ENCODE peak calls at places on chromosome 19, in ten cellular contexts. D, F, A, P, J, G, L, B, I and Z are unnamed samples.
A peak's percentile ranks its signal among the peaks of the same experiment; 100 is the strongest.

GRCh38 chr19:45160870-45161714 is at the start of gene NKPD1:
- DNase-seq in D (no peak), F (peak; percentile 62), A (peak; percentile 81), P (peak; percentile 80), J (no peak), G (no peak), L (no peak), B (no peak), I (no peak), Z (no peak)

GRCh38 chr19:54548806-54549205 is 24.8 kb upstream of the LILRA2 start:
- DNase-seq in D (no peak), F (no peak), A (no peak), P (no peak), J (no peak), G (no peak), L (no peak), B (no peak), I (no peak), Z (no peak)

GRCh38 chr19:53424968-53425597 is 6.7 kb upstream of the ZNF761 start:
- DNase-seq in D (no peak), F (peak; percentile 94), A (peak; percentile 76), P (peak; percentile 68), J (peak; percentile 88), G (peak; percentile 63), L (no peak), B (peak; percentile 62), I (peak; percentile 86), Z (peak; percentile 36)

GRCh38 chr19:6654347-6655310 is 15.3 kb downstream of the TNFSF14 start:
- DNase-seq in D (no peak), F (no peak), A (no peak), P (peak; percentile 47), J (no peak), G (no peak), L (no peak), B (peak; percentile 36), I (no peak), Z (no peak)

GRCh38 chr19:2261438-2262172 is 5.4 kb upstream of the JSRP1 start:
- DNase-seq in D (no peak), F (peak; percentile 66), A (no peak), P (peak; percentile 74), J (no peak), G (no peak), L (peak; percentile 37), B (peak; percentile 71), I (peak; percentile 48), Z (no peak)

GRCh38 chr19:16588824-16589577 is 16.8 kb upstream of the SLC35E1 start:
- DNase-seq in D (no peak), F (no peak), A (no peak), P (no peak), J (peak; percentile 65), G (no peak), L (no peak), B (no peak), I (no peak), Z (no peak)

GRCh38 chr19:11137542-11138384 is 17.8 kb downstream of the SPC24 start:
- DNase-seq in D (peak; percentile 55), F (peak; percentile 93), A (peak; percentile 88), P (peak; percentile 73), J (peak; percentile 84), G (peak; percentile 91), L (no peak), B (peak; percentile 57), I (peak; percentile 97), Z (no peak)

GRCh38 chr19:30570194-30570593 is 198.0 kb downstream of the ZNF536 start:
- DNase-seq in D (no peak), F (no peak), A (no peak), P (no peak), J (no peak), G (no peak), L (no peak), B (no peak), I (no peak), Z (no peak)

GRCh38 chr19:40416918-40417713 is 3.9 kb upstream of the PRX start:
- DNase-seq in D (no peak), F (no peak), A (peak; percentile 32), P (peak; percentile 51), J (peak; percentile 53), G (peak; percentile 33), L (no peak), B (peak; percentile 39), I (no peak), Z (no peak)

GRCh38 chr19:29812080-29812880 is 489 bp downstream of the CCNE1 start:
- DNase-seq in D (no peak), F (peak; percentile 35), A (peak; percentile 21), P (peak; percentile 57), J (no peak), G (no peak), L (no peak), B (peak; percentile 20), I (peak; percentile 53), Z (no peak)

GRCh38 chr19:19900574-19901444 is at the start of gene ZNF93:
- DNase-seq in D (no peak), F (peak; percentile 99), A (peak; percentile 95), P (peak; percentile 93), J (peak; percentile 98), G (peak; percentile 95), L (no peak), B (peak; percentile 98), I (peak; percentile 98), Z (peak; percentile 89)

GRCh38 chr19:41584931-41585330 is 9.0 kb downstream of the CEACAM21 start:
- DNase-seq in D (no peak), F (no peak), A (no peak), P (no peak), J (no peak), G (no peak), L (no peak), B (no peak), I (no peak), Z (no peak)

GRCh38 chr19:45969676-45970075 is 4.0 kb downstream of the NOVA2 start:
- DNase-seq in D (no peak), F (no peak), A (no peak), P (no peak), J (no peak), G (no peak), L (no peak), B (no peak), I (no peak), Z (no peak)

GRCh38 chr19:16085115-16085514 is 8.8 kb downstream of the TPM4 start:
- DNase-seq in D (no peak), F (no peak), A (no peak), P (no peak), J (no peak), G (peak; percentile 54), L (no peak), B (no peak), I (no peak), Z (no peak)

DNA sequence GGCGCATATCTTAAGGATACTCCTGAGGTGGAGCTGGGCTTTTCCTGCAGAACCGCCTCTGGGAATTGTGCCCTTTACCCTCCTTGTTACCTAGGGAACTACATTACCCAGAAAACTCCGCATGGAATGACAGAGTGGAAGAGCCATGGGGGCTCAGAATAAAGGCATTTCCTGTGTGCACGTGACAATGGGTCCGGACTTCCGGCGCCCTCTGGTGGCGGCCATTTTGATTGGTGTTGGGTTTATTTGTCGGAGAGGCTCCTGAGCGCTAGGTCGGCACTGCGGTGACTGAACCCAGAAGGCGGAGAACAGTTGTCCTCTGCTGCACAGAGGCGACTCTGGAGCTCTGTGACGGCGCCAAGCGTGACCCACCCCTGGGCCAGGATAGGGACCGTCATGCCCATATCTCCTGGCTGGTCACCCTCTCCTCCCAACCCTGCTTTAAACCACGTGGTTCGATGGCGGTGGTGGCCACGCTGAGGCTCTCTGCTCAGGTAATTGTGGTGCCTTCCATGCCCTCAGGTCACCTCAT is at the start of gene ZNF587B:
- DNase-seq in D (no peak), F (peak; percentile 99), A (peak; percentile 58), P (peak; percentile 78), J (peak; percentile 83), G (no peak), L (peak; percentile 36), B (peak; percentile 19), I (peak; percentile 95), Z (no peak)
- H3K4me3 ChIP-seq in D (no peak within 1 kb of the TSS), F (peak within 1 kb of the TSS; percentile 68), A (no peak within 1 kb of the TSS), P (no peak within 1 kb of the TSS), J (peak within 1 kb of the TSS; percentile 27), G (peak within 1 kb of the TSS; percentile 40), L (peak within 1 kb of the TSS; percentile 10), B (no peak within 1 kb of the TSS), I (peak within 1 kb of the TSS; percentile 87), Z (no peak within 1 kb of the TSS)

DNA sequence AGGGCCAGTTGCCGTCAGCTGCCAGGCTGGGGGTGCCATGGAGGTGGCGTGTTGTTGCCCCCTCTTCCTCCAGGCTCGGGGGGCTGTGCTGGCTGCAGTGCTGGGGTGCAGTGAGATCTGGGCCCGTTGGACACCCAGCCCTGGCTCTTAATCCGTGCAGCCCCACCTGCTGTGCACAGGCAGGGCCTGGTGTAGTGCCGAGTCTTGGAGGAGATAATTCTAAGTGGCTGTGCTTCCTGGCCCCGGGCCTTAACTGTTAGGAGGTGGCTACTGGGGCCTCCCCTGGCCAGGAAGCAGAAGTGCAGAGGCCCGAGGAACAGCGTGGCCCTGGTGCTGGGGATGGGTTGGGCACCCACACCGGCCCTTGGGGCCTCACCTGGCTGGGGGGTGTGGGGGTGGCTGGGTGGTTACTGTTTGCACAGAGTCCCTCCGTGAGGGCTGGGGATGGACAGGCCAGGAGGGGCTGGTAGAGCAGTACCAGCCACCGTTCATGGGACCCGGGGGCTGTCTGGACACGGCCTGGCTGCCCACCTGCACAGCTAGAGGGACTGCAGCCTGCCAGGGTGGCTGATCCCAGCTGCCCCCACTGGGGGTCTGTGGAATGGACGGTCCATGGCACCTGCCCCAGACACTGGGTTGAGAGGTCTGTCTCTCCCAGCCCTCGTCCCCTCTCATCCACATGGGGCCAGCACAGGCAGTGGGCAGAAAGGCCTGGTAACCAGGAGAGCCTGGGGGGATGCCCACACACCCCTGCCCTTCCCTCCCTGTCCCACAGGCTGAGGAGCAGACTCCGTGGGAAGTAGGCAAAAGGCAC is 3.3 kb downstream of the GPX4 start:
- DNase-seq in D (no peak), F (peak; percentile 62), A (no peak), P (peak; percentile 38), J (no peak), G (peak; percentile 74), L (no peak), B (no peak), I (no peak), Z (peak; percentile 41)
- TF ChIP-seq CTCF in D (no peak), F (peak; percentile 7), A (no peak), P (no peak), J (peak; percentile 6), G (peak; percentile 25), L (no peak), B (no peak), I (no peak), Z (peak; percentile 34)

GRCh38 chr19:49809987-49810389 is 3.1 kb downstream of the FUZ start:
- DNase-seq in D (no peak), F (no peak), A (no peak), P (no peak), J (no peak), G (no peak), L (no peak), B (no peak), I (no peak), Z (no peak)
- H3K4me3 ChIP-seq in D (no peak overlapping the region), F (no peak overlapping the region), A (no peak overlapping the region), P (no peak overlapping the region), J (peak overlapping the region; percentile 59), G (peak overlapping the region; percentile 84), L (no peak overlapping the region), B (no peak overlapping the region), I (no peak overlapping the region), Z (no peak overlapping the region)

DNA sequence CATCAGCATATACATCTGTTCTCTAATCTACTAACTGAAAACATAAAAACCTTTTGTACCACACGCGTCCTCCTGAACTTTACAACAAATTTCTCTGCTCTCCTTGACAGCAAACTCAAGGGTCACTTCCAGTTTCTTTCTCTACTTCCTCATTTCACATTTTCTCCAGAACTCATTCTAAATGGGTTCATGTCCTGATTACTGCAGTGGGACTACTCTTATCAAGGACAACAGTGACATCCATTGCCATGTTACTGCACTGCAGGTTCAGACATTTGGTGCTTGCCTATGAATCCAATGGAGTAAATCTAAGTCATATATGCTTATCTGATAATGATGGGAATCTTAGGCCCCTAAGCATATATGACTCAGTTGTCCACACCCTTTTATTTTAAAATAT is 35.3 kb downstream of the FPR3 start:
- DNase-seq in D (no peak), F (no peak), A (no peak), P (no peak), J (no peak), G (peak; percentile 17), L (no peak), B (peak; percentile 5), I (no peak), Z (no peak)
- TF ChIP-seq CTCF in D (no peak), F (peak; percentile 39), A (peak; percentile 11), P (no peak), J (no peak), G (peak; percentile 36), L (no peak), B (peak; percentile 40), I (no peak), Z (peak; percentile 3)